ENCODE peak calls at places on chromosomes 12 and 14, in nine cellular contexts. One of them, this sample, is unnamed.

GRCh38 chr14:71242237-71242748 is 335.0 kb downstream of the PCNX1 start:
- ATAC-seq in Right ventricle myocardium superior: peak
- ATAC-seq in left lung: peak
- ATAC-seq in heart right ventricle: peak
- ATAC-seq in gastroesophageal sphincter: no peak
- ATAC-seq in naive thymus-derived CD8-positive, alpha-beta T cell: no peak
- ATAC-seq in naive thymus-derived CD4-positive, alpha-beta T cell: no peak
- ATAC-seq in activated T-helper 17 cell treated with anti-CD3 and anti-CD28 coated beads, Interleukin-2, amount 50 U/mL, for 72 hours: no peak
- ATAC-seq in memory B cell: no peak
- ATAC-seq in this sample: no peak

GRCh38 chr14:22920697-22921096 is 1.7 kb upstream of the RBM23 start:
- ATAC-seq in memory B cell: no peak
- ATAC-seq in naive thymus-derived CD4-positive, alpha-beta T cell: no peak
- ATAC-seq in Right ventricle myocardium superior: peak
- ATAC-seq in heart right ventricle: peak
- ATAC-seq in naive thymus-derived CD8-positive, alpha-beta T cell: no peak
- ATAC-seq in left lung: no peak
- ATAC-seq in gastroesophageal sphincter: no peak
- ATAC-seq in activated T-helper 17 cell treated with anti-CD3 and anti-CD28 coated beads, Interleukin-2, amount 50 U/mL, for 72 hours: no peak
- ATAC-seq in this sample: no peak

GRCh38 chr12:96989916-96990315 is 82.9 kb downstream of the NEDD1 start:
- ATAC-seq in memory B cell: no peak
- ATAC-seq in gastroesophageal sphincter: no peak
- ATAC-seq in left lung: no peak
- ATAC-seq in naive thymus-derived CD8-positive, alpha-beta T cell: no peak
- ATAC-seq in naive thymus-derived CD4-positive, alpha-beta T cell: no peak
- ATAC-seq in activated T-helper 17 cell treated with anti-CD3 and anti-CD28 coated beads, Interleukin-2, amount 50 U/mL, for 72 hours: no peak
- ATAC-seq in heart right ventricle: no peak
- ATAC-seq in Right ventricle myocardium superior: no peak
- ATAC-seq in this sample: peak

GRCh38 chr14:94483729-94484275 is 7.8 kb upstream of the SERPINA9 start:
- ATAC-seq in activated T-helper 17 cell treated with anti-CD3 and anti-CD28 coated beads, Interleukin-2, amount 50 U/mL, for 72 hours: peak
- ATAC-seq in Right ventricle myocardium superior: no peak
- ATAC-seq in gastroesophageal sphincter: no peak
- ATAC-seq in memory B cell: no peak
- ATAC-seq in heart right ventricle: no peak
- ATAC-seq in naive thymus-derived CD8-positive, alpha-beta T cell: no peak
- ATAC-seq in naive thymus-derived CD4-positive, alpha-beta T cell: no peak
- ATAC-seq in left lung: no peak
- ATAC-seq in this sample: no peak

GRCh38 chr12:7131502-7131866 is 1.3 kb downstream of the CLSTN3 start:
- ATAC-seq in Right ventricle myocardium superior: no peak
- ATAC-seq in memory B cell: no peak
- ATAC-seq in gastroesophageal sphincter: no peak
- ATAC-seq in activated T-helper 17 cell treated with anti-CD3 and anti-CD28 coated beads, Interleukin-2, amount 50 U/mL, for 72 hours: peak
- ATAC-seq in left lung: no peak
- ATAC-seq in naive thymus-derived CD4-positive, alpha-beta T cell: no peak
- ATAC-seq in heart right ventricle: no peak
- ATAC-seq in naive thymus-derived CD8-positive, alpha-beta T cell: no peak
- ATAC-seq in this sample: no peak

GRCh38 chr12:103955811-103956514 is 9.7 kb upstream of the TDG start:
- ATAC-seq in memory B cell: no peak
- ATAC-seq in Right ventricle myocardium superior: no peak
- ATAC-seq in gastroesophageal sphincter: no peak
- ATAC-seq in heart right ventricle: no peak
- ATAC-seq in naive thymus-derived CD8-positive, alpha-beta T cell: no peak
- ATAC-seq in left lung: peak
- ATAC-seq in naive thymus-derived CD4-positive, alpha-beta T cell: no peak
- ATAC-seq in activated T-helper 17 cell treated with anti-CD3 and anti-CD28 coated beads, Interleukin-2, amount 50 U/mL, for 72 hours: no peak
- ATAC-seq in this sample: peak

GRCh38 chr14:71175491-71175890 is 268.2 kb downstream of the PCNX1 start:
- ATAC-seq in Right ventricle myocardium superior: no peak
- ATAC-seq in naive thymus-derived CD4-positive, alpha-beta T cell: no peak
- ATAC-seq in naive thymus-derived CD8-positive, alpha-beta T cell: no peak
- ATAC-seq in activated T-helper 17 cell treated with anti-CD3 and anti-CD28 coated beads, Interleukin-2, amount 50 U/mL, for 72 hours: no peak
- ATAC-seq in heart right ventricle: no peak
- ATAC-seq in memory B cell: no peak
- ATAC-seq in left lung: peak
- ATAC-seq in gastroesophageal sphincter: no peak
- ATAC-seq in this sample: peak

GRCh38 chr12:104788848-104789271 is 169.2 kb downstream of the SLC41A2 start:
- ATAC-seq in naive thymus-derived CD4-positive, alpha-beta T cell: no peak
- ATAC-seq in left lung: peak
- ATAC-seq in heart right ventricle: no peak
- ATAC-seq in gastroesophageal sphincter: no peak
- ATAC-seq in naive thymus-derived CD8-positive, alpha-beta T cell: no peak
- ATAC-seq in activated T-helper 17 cell treated with anti-CD3 and anti-CD28 coated beads, Interleukin-2, amount 50 U/mL, for 72 hours: no peak
- ATAC-seq in Right ventricle myocardium superior: no peak
- ATAC-seq in memory B cell: no peak
- ATAC-seq in this sample: no peak

GRCh38 chr14:68820536-68820935 is 27.7 kb upstream of the ZFP36L1 start:
- ATAC-seq in heart right ventricle: no peak
- ATAC-seq in left lung: no peak
- ATAC-seq in gastroesophageal sphincter: no peak
- ATAC-seq in activated T-helper 17 cell treated with anti-CD3 and anti-CD28 coated beads, Interleukin-2, amount 50 U/mL, for 72 hours: no peak
- ATAC-seq in memory B cell: no peak
- ATAC-seq in naive thymus-derived CD4-positive, alpha-beta T cell: no peak
- ATAC-seq in naive thymus-derived CD8-positive, alpha-beta T cell: peak
- ATAC-seq in Right ventricle myocardium superior: no peak
- ATAC-seq in this sample: no peak

GRCh38 chr12:116590561-116590960 is 31.4 kb downstream of the MAP1LC3B2 start:
- ATAC-seq in naive thymus-derived CD4-positive, alpha-beta T cell: no peak
- ATAC-seq in gastroesophageal sphincter: no peak
- ATAC-seq in naive thymus-derived CD8-positive, alpha-beta T cell: no peak
- ATAC-seq in activated T-helper 17 cell treated with anti-CD3 and anti-CD28 coated beads, Interleukin-2, amount 50 U/mL, for 72 hours: no peak
- ATAC-seq in memory B cell: peak
- ATAC-seq in Right ventricle myocardium superior: no peak
- ATAC-seq in left lung: no peak
- ATAC-seq in heart right ventricle: no peak
- ATAC-seq in this sample: no peak

This sample was measured in esophagus mucosa.